ENCODE peak calls at places on chromosome 18, in eight cellular contexts. M, X, U, L, D, N, H and I are unnamed samples.

GRCh38 chr18:10563886-10564285 is 38.1 kb downstream of the NAPG start:
- DNase-seq in M (no peak), X (no peak), U (no peak), L (no peak), D (no peak), N (no peak), H (no peak), I (peak)

GRCh38 chr18:41266214-41266613 is 688.8 kb upstream of the PIK3C3 start:
- DNase-seq in M (no peak), X (no peak), U (no peak), L (no peak), D (no peak), N (no peak), H (no peak), I (no peak)

GRCh38 chr18:11034816-11035215 is 114.6 kb downstream of the PIEZO2 start:
- DNase-seq in M (no peak), X (no peak), U (no peak), L (no peak), D (no peak), N (no peak), H (no peak), I (no peak)

GRCh38 chr18:34990571-34990970 is 50.6 kb upstream of the MAPRE2 start:
- DNase-seq in M (peak), X (no peak), U (no peak), L (no peak), D (peak), N (no peak), H (no peak), I (no peak)

GRCh38 chr18:63016270-63016669 is 300.9 kb downstream of the PHLPP1 start:
- DNase-seq in M (no peak), X (peak), U (peak), L (peak), D (peak), N (no peak), H (peak), I (peak)

GRCh38 chr18:14916181-14916580 is 168.2 kb downstream of the ANKRD30B start:
- DNase-seq in M (no peak), X (no peak), U (no peak), L (no peak), D (no peak), N (no peak), H (no peak), I (no peak)

GRCh38 chr18:12059334-12060181 is 34.1 kb upstream of the ANKRD62 start:
- DNase-seq in M (no peak), X (no peak), U (no peak), L (no peak), D (no peak), N (no peak), H (peak), I (no peak)

GRCh38 chr18:26470011-26470637 is 78.2 kb downstream of the KCTD1 start:
- DNase-seq in M (no peak), X (no peak), U (peak), L (no peak), D (no peak), N (no peak), H (peak), I (peak)

GRCh38 chr18:7174359-7175107 is 56.4 kb upstream of the LRRC30 start:
- DNase-seq in M (no peak), X (no peak), U (no peak), L (no peak), D (no peak), N (no peak), H (no peak), I (no peak)

GRCh38 chr18:45164551-45164950 is 450.7 kb upstream of the SLC14A2 start:
- DNase-seq in M (no peak), X (no peak), U (no peak), L (no peak), D (peak), N (no peak), H (no peak), I (no peak)

GRCh38 chr18:50578651-50579050 is 18.8 kb downstream of the MAPK4 start:
- DNase-seq in M (no peak), X (no peak), U (no peak), L (peak), D (no peak), N (no peak), H (no peak), I (no peak)

GRCh38 chr18:9859232-9859631 is 26.5 kb upstream of the TXNDC2 start:
- DNase-seq in M (no peak), X (no peak), U (no peak), L (no peak), D (no peak), N (no peak), H (no peak), I (no peak)

DNA sequence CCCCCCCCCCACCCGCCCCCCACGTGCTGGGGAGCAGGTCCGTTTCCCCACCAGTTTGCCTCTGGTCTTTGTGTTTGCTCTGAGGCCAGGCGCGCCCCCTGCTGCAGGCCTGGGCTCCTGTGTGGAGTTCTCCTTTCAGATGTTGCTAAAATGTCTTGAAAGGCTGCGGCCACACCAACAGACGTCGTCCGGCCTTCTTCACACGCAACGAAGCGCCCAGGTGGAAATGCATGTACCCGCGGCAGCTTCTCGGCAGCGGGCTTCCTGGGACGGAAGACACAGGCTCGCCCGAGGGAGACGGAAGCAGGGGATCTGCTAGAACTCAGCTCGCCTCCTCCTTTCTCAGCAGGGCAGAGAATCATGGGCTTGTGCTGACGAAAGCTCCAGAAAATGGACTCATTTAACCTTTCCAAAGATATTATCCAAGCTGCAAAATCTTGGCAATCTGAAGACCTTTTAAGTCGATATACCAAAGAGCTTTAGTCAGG is 125.3 kb upstream of the ZNF516 start:
- DNase-seq in M (peak), X (peak), U (peak), L (no peak), D (peak), N (peak), H (peak), I (no peak)
- H3K4me3 ChIP-seq in M (peak), X (peak), U (peak), L (no peak), D (peak), N (peak), H (no peak), I (peak)

DNA sequence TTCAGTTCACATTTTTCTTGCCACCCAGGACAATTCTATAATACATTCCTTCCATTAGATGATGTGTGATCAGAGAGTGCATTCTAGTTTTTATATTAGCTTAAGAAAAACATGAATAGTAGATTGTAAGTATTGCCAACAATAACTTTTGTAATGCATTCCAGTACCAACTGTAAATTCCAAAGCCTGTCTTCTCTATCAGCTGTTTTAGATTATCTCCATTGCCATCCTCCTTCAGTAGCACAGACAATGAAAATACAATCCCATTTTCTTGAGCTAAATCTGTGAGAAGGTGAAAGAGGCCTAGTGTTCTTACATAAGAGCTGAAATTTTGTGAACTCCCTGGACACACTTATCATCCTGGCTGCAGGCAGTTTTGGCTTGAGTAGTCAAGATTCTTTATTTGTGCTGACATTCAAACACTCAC is 103.9 kb downstream of the CCBE1 start:
- DNase-seq in M (no peak), X (no peak), U (no peak), L (no peak), D (peak), N (no peak), H (no peak), I (peak)
- TF ChIP-seq CTCF in M (no peak), X (no peak), U (no peak), L (no peak), D (peak), N (no peak), H (no peak), I (no peak)

GRCh38 chr18:31155498-31155897 is 7.2 kb downstream of the DSC1 start:
- DNase-seq in M (no peak), X (no peak), U (no peak), L (no peak), D (no peak), N (no peak), H (no peak), I (no peak)
- H3K4me3 ChIP-seq in M (no peak), X (no peak), U (no peak), L (no peak), D (no peak), N (no peak), H (no peak), I (no peak)

DNA sequence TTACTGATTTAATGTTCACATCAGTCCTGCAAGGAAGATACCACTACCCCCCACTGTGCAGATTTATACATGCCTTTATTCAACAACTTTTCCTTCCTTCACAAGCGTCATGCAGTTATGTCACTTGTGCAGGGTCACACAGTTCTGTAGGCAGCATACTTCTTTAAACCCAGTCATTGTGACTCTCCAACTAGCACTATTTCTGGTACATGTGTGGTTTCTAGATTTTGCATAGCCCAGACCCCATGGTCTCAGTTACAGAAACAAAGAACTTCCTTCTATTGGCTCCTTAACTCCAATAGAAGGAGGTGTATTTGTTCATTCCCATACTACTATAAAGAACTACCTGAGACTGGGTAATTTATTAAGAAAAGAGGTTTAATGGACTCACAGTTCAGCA is 333.1 kb downstream of the ZNF516 start:
- DNase-seq in M (no peak), X (no peak), U (no peak), L (no peak), D (no peak), N (no peak), H (peak), I (no peak)
- TF ChIP-seq CTCF in M (no peak), X (no peak), U (no peak), L (no peak), D (no peak), N (no peak), H (no peak), I (no peak)

DNA sequence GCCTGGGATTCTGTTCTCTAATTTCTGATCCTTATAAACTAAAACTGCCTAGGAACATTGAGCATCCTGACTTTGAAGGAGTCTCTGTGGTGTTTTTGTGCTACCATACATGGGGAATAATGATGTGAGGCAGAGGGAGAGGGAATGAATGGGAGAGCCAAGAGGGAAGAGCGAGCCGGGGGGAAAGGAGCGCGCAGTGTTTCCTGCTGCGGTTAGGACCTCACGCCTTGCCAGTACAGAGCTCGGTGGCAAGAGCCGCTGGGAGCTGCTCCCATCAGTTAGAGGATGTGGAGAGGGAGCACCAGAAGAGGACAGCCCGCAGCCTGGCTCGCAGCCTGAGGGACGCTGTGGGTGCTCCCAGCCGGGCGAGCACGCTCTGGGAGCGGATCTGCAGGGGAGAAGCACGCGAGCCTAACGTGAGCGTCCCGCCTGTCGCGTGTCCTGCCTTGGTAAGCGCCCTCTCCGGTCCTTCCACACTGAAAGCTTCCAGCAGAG is 114.7 kb downstream of the FAM210A start:
- DNase-seq in M (peak), X (no peak), U (no peak), L (no peak), D (no peak), N (no peak), H (no peak), I (no peak)
- H3K4me3 ChIP-seq in M (peak), X (peak), U (peak), L (no peak), D (peak), N (peak), H (peak), I (peak)

DNA sequence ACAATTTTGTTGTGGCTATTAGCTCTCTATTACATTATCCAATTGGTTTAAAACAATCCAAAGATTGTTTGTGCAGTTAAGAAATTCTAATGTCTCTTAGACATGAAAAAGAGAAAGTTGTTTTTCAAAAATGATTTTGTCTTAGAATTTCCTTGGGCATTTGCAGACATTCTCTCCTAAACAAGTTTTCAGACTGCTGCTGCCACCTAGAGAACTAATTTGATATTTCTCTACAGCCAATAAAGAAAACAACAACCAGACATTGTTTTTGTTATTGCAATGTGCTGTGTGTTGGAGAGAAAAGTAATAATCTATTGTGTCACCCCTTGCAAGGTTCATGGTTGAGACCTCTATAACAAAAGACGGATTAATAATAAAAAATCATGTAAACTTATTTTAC is 119.0 kb upstream of the SYT4 start:
- DNase-seq in M (no peak), X (no peak), U (no peak), L (no peak), D (no peak), N (no peak), H (no peak), I (peak)
- TF ChIP-seq CTCF in M (no peak), X (no peak), U (peak), L (no peak), D (peak), N (no peak), H (peak), I (peak)

DNA sequence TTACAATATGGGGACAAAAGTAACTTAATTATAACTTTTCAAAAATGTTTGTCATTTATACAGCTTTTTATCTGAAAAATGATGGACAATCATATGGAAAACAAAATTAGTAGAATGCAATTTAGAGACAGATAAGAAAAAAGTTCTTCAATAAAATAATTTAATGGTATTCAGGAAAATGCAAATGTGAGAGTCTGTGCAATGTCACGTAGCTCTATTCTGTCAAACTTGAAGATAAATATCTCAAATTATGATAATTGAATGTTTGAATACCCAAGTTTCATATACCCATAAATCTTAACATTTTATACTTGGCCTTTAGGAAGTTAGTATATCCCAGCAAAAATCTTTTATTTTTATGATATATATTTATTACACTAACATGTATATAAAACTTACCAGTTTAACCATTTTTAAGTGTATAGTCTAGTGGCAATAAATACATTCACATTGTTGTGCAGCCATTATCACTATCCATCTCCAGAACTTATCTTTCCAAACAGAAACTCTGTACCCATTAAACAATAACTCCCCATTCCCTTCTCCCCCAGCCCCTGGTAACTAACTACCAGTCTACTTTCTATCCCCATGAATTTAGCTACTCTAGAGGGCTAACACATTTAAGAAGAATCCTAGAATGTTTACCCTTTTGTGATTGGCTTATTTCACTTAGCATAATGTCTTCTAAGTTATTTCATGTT is 311.5 kb downstream of the SOCS6 start:
- DNase-seq in M (no peak), X (no peak), U (no peak), L (no peak), D (no peak), N (no peak), H (no peak), I (no peak)
- H3K4me3 ChIP-seq in M (no peak), X (no peak), U (no peak), L (no peak), D (no peak), N (no peak), H (no peak), I (no peak)

DNA sequence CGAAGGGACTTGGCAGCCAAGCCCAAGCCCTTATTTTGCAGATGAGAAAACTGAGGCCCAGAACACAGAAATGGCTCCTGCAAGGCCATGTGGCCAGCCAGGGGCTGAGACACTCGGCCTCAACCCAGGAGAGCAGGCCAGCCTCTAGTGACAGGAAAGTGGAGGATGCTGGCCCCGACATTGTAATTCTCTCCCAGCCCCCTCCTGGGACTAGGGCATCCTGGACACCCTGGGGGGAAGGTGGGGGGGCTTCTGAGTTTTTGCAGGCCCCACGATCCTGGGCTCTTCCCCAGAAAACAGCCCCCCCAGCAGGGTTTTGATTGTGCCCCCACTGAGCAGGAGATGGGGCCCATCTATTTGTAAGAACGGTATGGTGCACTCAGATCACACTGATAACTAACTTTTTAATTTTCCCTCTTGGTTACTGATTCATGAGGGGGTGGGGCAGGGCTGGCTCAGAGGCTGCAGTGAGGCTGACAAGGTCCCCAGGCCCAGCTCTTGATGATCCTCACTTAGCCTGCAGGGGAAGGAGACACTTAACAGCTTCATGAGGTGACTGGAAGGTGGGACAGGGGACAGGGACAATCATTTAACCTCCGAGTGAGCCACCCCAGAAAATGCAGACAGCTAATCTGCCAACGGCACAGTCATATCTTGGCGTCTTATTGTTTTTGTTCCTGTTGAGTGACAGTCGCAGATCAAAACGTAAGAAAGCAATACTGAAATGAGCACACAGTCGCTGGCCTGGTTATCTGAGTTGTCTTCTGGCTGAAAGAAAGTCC is 18.9 kb downstream of the SMAD7 start:
- DNase-seq in M (peak), X (peak), U (peak), L (peak), D (no peak), N (no peak), H (no peak), I (no peak)
- TF ChIP-seq CTCF in M (no peak), X (no peak), U (no peak), L (no peak), D (no peak), N (no peak), H (no peak), I (no peak)

GRCh38 chr18:3062798-3063563 is 50.0 kb upstream of the LPIN2 start:
- DNase-seq in M (peak), X (peak), U (no peak), L (peak), D (no peak), N (peak), H (peak), I (no peak)
- H3K4me3 ChIP-seq in M (no peak), X (no peak), U (no peak), L (no peak), D (no peak), N (no peak), H (no peak), I (no peak)